ENCODE peak calls at places on chromosome 15, in four cellular contexts. Q, E, V and U are unnamed samples.

GRCh38 chr15:91431041-91431715 is 331.1 kb downstream of the SV2B start:
- DNase-seq in E (no peak), V (no peak), Q (no peak), U (no peak)

GRCh38 chr15:75355369-75355768 is 8.5 kb downstream of the NEIL1 start:
- DNase-seq in E (no peak), V (no peak), Q (no peak), U (no peak)

GRCh38 chr15:26525096-26525495 is 247.8 kb downstream of the GABRB3 start:
- DNase-seq in V (no peak), E (no peak), Q (no peak), U (no peak)

GRCh38 chr15:97420116-97420515 is 540.4 kb upstream of the ARRDC4 start:
- DNase-seq in V (no peak), E (no peak), Q (no peak), U (no peak)

GRCh38 chr15:28871168-28871567 is 14.6 kb upstream of the APBA2 start:
- DNase-seq in Q (no peak), V (no peak), E (no peak), U (no peak)

GRCh38 chr15:73284073-73284472 is 84.7 kb downstream of the HCN4 start:
- DNase-seq in V (no peak), E (peak), Q (no peak), U (no peak)

GRCh38 chr15:42175671-42176070 is 19.2 kb upstream of the PLA2G4F start:
- DNase-seq in V (no peak), Q (no peak), E (no peak), U (no peak)

GRCh38 chr15:64478863-64479262 is 18.5 kb downstream of the ZNF609 start:
- DNase-seq in V (no peak), Q (no peak), E (peak), U (no peak)

GRCh38 chr15:99110581-99111320 is 5.9 kb downstream of the SYNM start:
- DNase-seq in V (no peak), Q (no peak), E (peak), U (no peak)

GRCh38 chr15:90174140-90174891 is 26.8 kb upstream of the SEMA4B start:
- DNase-seq in Q (no peak), E (peak), V (no peak), U (peak)

GRCh38 chr15:69807752-69808151 is 290.0 kb downstream of the TLE3 start:
- DNase-seq in Q (no peak), V (no peak), E (peak), U (no peak)

GRCh38 chr15:39719109-39719508 is 63.5 kb downstream of the FSIP1 start:
- DNase-seq in Q (no peak), V (no peak), E (no peak), U (no peak)

GRCh38 chr15:100457201-100457600 is 71.5 kb downstream of the CERS3 start:
- DNase-seq in E (peak), V (no peak), Q (peak), U (no peak)

GRCh38 chr15:90743407-90743806 is 26.3 kb downstream of the BLM start:
- DNase-seq in Q (no peak), E (no peak), V (no peak), U (no peak)

GRCh38 chr15:49024840-49025239 is 21.4 kb downstream of the SECISBP2L start:
- DNase-seq in Q (no peak), E (no peak), V (no peak), U (no peak)

GRCh38 chr15:39642011-39642640 is 61.2 kb downstream of the THBS1 start:
- DNase-seq in Q (no peak), V (no peak), E (peak), U (no peak)

GRCh38 chr15:39887211-39887610 is 32.9 kb downstream of the GPR176 start:
- DNase-seq in Q (no peak), V (no peak), E (no peak), U (no peak)

GRCh38 chr15:78424673-78425072 is 13.3 kb upstream of the IREB2 start:
- DNase-seq in V (no peak), E (no peak), Q (no peak), U (no peak)